ENCODE peak calls at places on chromosomes 6 and 20, in ten cellular contexts. Z is H1, L is fibroblast of lung, C is PC-3, J is suprapubic skin, A is colonic mucosa, X is adrenal gland, R is Panc1, M is hepatocyte, T is lower lobe of right lung. V is an unnamed sample.
A peak's percentile ranks its signal among the peaks of the same experiment; 100 is the strongest.

GRCh38 chr6:44641344-44641743 is 253.8 kb downstream of the CDC5L start:
- DNase-seq in X (no peak), C (no peak), L (no peak), Z (no peak), J (no peak), T (no peak), M (no peak), A (no peak), R (no peak), V (no peak)

GRCh38 chr6:27579973-27580372 is 107.1 kb upstream of the ZNF184 start:
- DNase-seq in A (no peak), X (no peak), R (no peak), C (no peak), L (no peak), J (no peak), M (no peak), Z (no peak), T (no peak), V (no peak)

GRCh38 chr6:94361304-94362060 is 942.1 kb upstream of the EPHA7 start:
- DNase-seq in R (no peak), T (no peak), M (peak; percentile 4), A (no peak), L (no peak), Z (no peak), C (no peak), X (no peak), J (no peak), V (no peak)

GRCh38 chr6:36679043-36679821 is 718 bp downstream of the CDKN1A start:
- DNase-seq in C (peak; percentile 41), R (no peak), L (peak; percentile 52), Z (peak; percentile 75), M (peak; percentile 71), A (peak; percentile 68), T (peak; percentile 78), X (peak; percentile 85), J (peak; percentile 94), V (peak; percentile 87)

GRCh38 chr20:13277663-13278295 is 56.7 kb downstream of the ISM1 start:
- DNase-seq in J (no peak), R (no peak), Z (no peak), L (no peak), C (no peak), A (no peak), T (no peak), M (no peak), X (no peak), V (no peak)

GRCh38 chr6:17418281-17419188 is 25.1 kb downstream of the CAP2 start:
- DNase-seq in C (peak; percentile 70), T (no peak), J (no peak), A (no peak), X (no peak), M (no peak), L (no peak), Z (no peak), R (no peak), V (no peak)

GRCh38 chr6:32972353-32973143 is 4.2 kb downstream of the BRD2 start:
- DNase-seq in M (peak; percentile 37), X (peak; percentile 40), L (no peak), Z (no peak), T (peak; percentile 73), R (no peak), J (no peak), A (no peak), C (no peak), V (peak; percentile 45)

GRCh38 chr6:37552267-37552666 is 52.6 kb upstream of the CCDC167 start:
- DNase-seq in Z (no peak), L (no peak), M (no peak), A (no peak), C (no peak), R (no peak), X (no peak), J (no peak), T (no peak), V (no peak)

GRCh38 chr6:1496836-1497592 is 107.6 kb downstream of the FOXF2 start:
- DNase-seq in J (no peak), T (no peak), R (no peak), A (no peak), M (peak; percentile 28), X (no peak), Z (no peak), C (no peak), L (no peak), V (no peak)

GRCh38 chr6:40410792-40411191 is 176.4 kb downstream of the LRFN2 start:
- DNase-seq in Z (no peak), M (no peak), X (no peak), R (no peak), T (no peak), A (no peak), J (no peak), C (no peak), L (no peak), V (no peak)

GRCh38 chr20:8007490-8007889 is 12.1 kb downstream of the TMX4 start:
- DNase-seq in L (no peak), J (no peak), R (no peak), T (no peak), C (no peak), Z (no peak), M (no peak), A (no peak), X (no peak), V (no peak)

GRCh38 chr6:111723412-111723970 is 117.8 kb upstream of the TRAF3IP2 start:
- DNase-seq in J (no peak), X (no peak), L (no peak), A (no peak), R (no peak), T (no peak), M (no peak), Z (no peak), C (no peak), V (no peak)

GRCh38 chr20:20741067-20742045 is 28.9 kb upstream of the RALGAPA2 start:
- DNase-seq in A (no peak), L (no peak), X (no peak), M (no peak), Z (no peak), C (no peak), T (no peak), J (no peak), R (no peak), V (no peak)

GRCh38 chr6:52543729-52544324 is 33.0 kb downstream of the TRAM2 start:
- DNase-seq in R (peak; percentile 48), T (no peak), X (no peak), Z (no peak), C (peak; percentile 60), J (no peak), L (no peak), M (no peak), A (no peak), V (no peak)

GRCh38 chr6:158213925-158214674 is 46.0 kb downstream of the GTF2H5 start:
- DNase-seq in Z (no peak), C (peak; percentile 76), L (peak; percentile 86), A (peak; percentile 71), M (peak; percentile 89), X (peak; percentile 77), J (no peak), T (peak; percentile 74), R (peak; percentile 72), V (peak; percentile 72)

GRCh38 chr6:12592634-12593033 is 123.9 kb upstream of the PHACTR1 start:
- DNase-seq in X (no peak), C (peak; percentile 76), R (no peak), Z (no peak), M (no peak), T (no peak), L (no peak), J (no peak), A (no peak), V (peak; percentile 42)

GRCh38 chr6:84897874-84898635 is 133.7 kb upstream of the TBX18 start:
- DNase-seq in R (peak; percentile 2), C (peak; percentile 67), J (no peak), T (no peak), M (no peak), L (peak; percentile 89), X (no peak), A (no peak), Z (no peak), V (no peak)

GRCh38 chr20:57824909-57825308 is 115.1 kb upstream of the PMEPA1 start:
- DNase-seq in A (no peak), T (no peak), L (no peak), M (no peak), C (no peak), Z (no peak), X (no peak), R (no peak), J (no peak), V (no peak)

GRCh38 chr6:75893058-75893775 is 144.2 kb downstream of the MYO6 start:
- DNase-seq in R (peak; percentile 25), L (peak; percentile 90), J (no peak), X (no peak), Z (no peak), M (peak; percentile 86), C (peak; percentile 78), T (no peak), A (no peak), V (no peak)

GRCh38 chr6:153328194-153328593 is 197.1 kb upstream of the RGS17 start:
- DNase-seq in M (no peak), A (no peak), T (no peak), X (no peak), R (no peak), J (no peak), C (peak; percentile 68), Z (no peak), L (no peak), V (no peak)

GRCh38 chr6:33199687-33200233 is 705 bp downstream of the RXRB start:
- DNase-seq in R (no peak), L (peak; percentile 64), J (no peak), T (no peak), X (no peak), Z (no peak), A (peak; percentile 86), C (peak; percentile 74), M (no peak), V (peak; percentile 84)

GRCh38 chr6:30716879-30717128 is 277 bp downstream of the MDC1 start:
- DNase-seq in X (no peak), L (no peak), M (no peak), R (no peak), Z (no peak), A (no peak), T (no peak), C (no peak), J (no peak), V (no peak)
- H3K4me1 ChIP-seq in X (peaks cover 9% of the 10 kb centered on the region), L (peaks cover 2% of the 10 kb centered on the region), M (peaks cover 9% of the 10 kb centered on the region), R (peaks cover 15% of the 10 kb centered on the region), Z (peaks cover 2% of the 10 kb centered on the region), A (peaks cover 7% of the 10 kb centered on the region), T (peaks cover 33% of the 10 kb centered on the region), C (peaks cover 30% of the 10 kb centered on the region), J (peaks cover 40% of the 10 kb centered on the region), V (peaks cover 30% of the 10 kb centered on the region)

GRCh38 chr20:53828673-53829085 is 235.0 kb upstream of the ZNF217 start:
- DNase-seq in M (peak; percentile 82), J (no peak), L (peak; percentile 95), C (peak; percentile 93), A (peak; percentile 49), Z (no peak), R (peak; percentile 67), T (no peak), X (no peak), V (no peak)
- TF ChIP-seq CTCF in M (peak; percentile 37), J (no peak), L (peak; percentile 40), C (peak; percentile 62), A (no peak), Z (no peak), R (no peak), T (no peak), X (no peak), V (no peak)

GRCh38 chr20:1324598-1325172 is 4.3 kb downstream of the SDCBP2 start:
- DNase-seq in J (peak; percentile 70), X (peak; percentile 42), T (no peak), A (no peak), L (peak; percentile 90), R (no peak), Z (peak; percentile 19), C (peak; percentile 66), M (no peak), V (no peak)
- H3K4me1 ChIP-seq in J (peaks cover 66% of the 10 kb centered on the region), X (peaks cover 19% of the 10 kb centered on the region), T (peaks cover 60% of the 10 kb centered on the region), A (no peaks in the 10 kb centered on the region), L (peaks cover 36% of the 10 kb centered on the region), R (peaks cover 41% of the 10 kb centered on the region), Z (peaks cover 5% of the 10 kb centered on the region), C (peaks cover 64% of the 10 kb centered on the region), M (peaks cover 33% of the 10 kb centered on the region), V (peaks cover 43% of the 10 kb centered on the region)

GRCh38 chr6:3288711-3289663 is 30.2 kb downstream of the PSMG4 start:
- DNase-seq in A (no peak), Z (no peak), L (no peak), R (no peak), X (no peak), T (no peak), M (no peak), C (no peak), J (peak; percentile 78), V (no peak)
- TF ChIP-seq CTCF in A (no peak), Z (no peak), L (no peak), R (no peak), X (no peak), T (no peak), M (no peak), C (no peak), J (no peak), V (no peak)